ENCODE peak calls at places on chromosomes 5 and 9, in four cellular contexts. A is fibroblast of pulmonary artery, W is psoas muscle, U is lung. O is an unnamed sample.

GRCh38 chr9:38414040-38414723 is 10.1 kb downstream of the IGFBPL1 start:
- DNase-seq in A (no peak), U (no peak), W (no peak), O (no peak)

GRCh38 chr5:167049771-167050567 is 1241.5 kb upstream of the WWC1 start:
- DNase-seq in A (no peak), U (no peak), W (no peak), O (peak; percentile 10)

GRCh38 chr5:175826980-175827379 is 44.4 kb upstream of the CPLX2 start:
- DNase-seq in U (no peak), A (no peak), W (no peak), O (no peak)

GRCh38 chr9:83062653-83063527 is at the start of gene RASEF:
- DNase-seq in U (peak; percentile 82), A (no peak), W (peak; percentile 39), O (no peak)

GRCh38 chr5:157602505-157602904 is 26.9 kb upstream of the ADAM19 start:
- DNase-seq in A (peak; percentile 12), W (no peak), U (no peak), O (no peak)

GRCh38 chr5:72092074-72092473 is 15.2 kb upstream of the MAP1B start:
- DNase-seq in W (no peak), A (no peak), U (no peak), O (no peak)

GRCh38 chr5:8457187-8458037 is 588.5 kb downstream of the MTRR start:
- DNase-seq in A (peak; percentile 99), W (peak; percentile 98), U (peak; percentile 92), O (peak; percentile 99)

GRCh38 chr9:90074319-90074962 is 469.6 kb downstream of the GADD45G start:
- DNase-seq in W (no peak), U (no peak), A (no peak), O (no peak)

GRCh38 chr5:82259172-82259800 is 18.9 kb downstream of the RPS23 start:
- DNase-seq in A (peak; percentile 56), U (no peak), W (no peak), O (peak; percentile 55)

GRCh38 chr5:669842-670395 is 23.2 kb downstream of the TPPP start:
- DNase-seq in A (no peak), U (no peak), W (peak; percentile 53), O (no peak)

GRCh38 chr5:14487101-14487895 is 94.3 kb upstream of the OTULINL start:
- DNase-seq in A (no peak), W (no peak), U (no peak), O (no peak)

GRCh38 chr5:176536132-176536901 is 885 bp downstream of the RNF44 start:
- DNase-seq in U (peak; percentile 83), W (peak; percentile 89), A (peak; percentile 79), O (peak; percentile 76)

GRCh38 chr5:52878671-52879070 is 91.0 kb downstream of the ITGA1 start:
- DNase-seq in W (no peak), A (peak; percentile 64), U (no peak), O (peak; percentile 56)

GRCh38 chr9:4334439-4334838 is 34.6 kb upstream of the GLIS3 start:
- DNase-seq in U (peak; percentile 83), W (peak; percentile 48), A (peak; percentile 54), O (peak; percentile 25)

GRCh38 chr5:168852329-168852728 is 273.2 kb upstream of the PANK3 start:
- DNase-seq in A (no peak), W (no peak), U (no peak), O (no peak)

GRCh38 chr5:54593809-54594208 is 76.2 kb downstream of the SNX18 start:
- DNase-seq in A (no peak), W (no peak), U (no peak), O (no peak)

GRCh38 chr5:57779383-57780223 is 297.0 kb upstream of the ACTBL2 start:
- DNase-seq in W (no peak), A (peak; percentile 86), U (peak; percentile 32), O (peak; percentile 86)

GRCh38 chr5:96293966-96294886 is 138.8 kb downstream of the PCSK1 start:
- DNase-seq in A (no peak), U (no peak), W (no peak), O (peak; percentile 13)

GRCh38 chr9:107922246-107922645 is 432.7 kb upstream of the KLF4 start:
- DNase-seq in A (no peak), U (no peak), W (no peak), O (no peak)

GRCh38 chr5:98927988-98928801 is 612 bp downstream of the CHD1 start:
- DNase-seq in A (peak; percentile 61), U (peak; percentile 57), W (peak; percentile 77), O (peak; percentile 76)

GRCh38 chr9:1201262-1201661 is 151.1 kb downstream of the DMRT2 start:
- DNase-seq in A (no peak), U (no peak), W (no peak), O (no peak)

GRCh38 chr9:134355561-134356278 is 29.5 kb downstream of the RXRA start:
- DNase-seq in U (peak; percentile 74), A (no peak), W (no peak), O (no peak)

GRCh38 chr5:155126573-155126972 is 113.0 kb downstream of the KIF4B start:
- DNase-seq in U (no peak), A (no peak), W (no peak), O (no peak)

GRCh38 chr9:87529666-87530065 is 32.0 kb downstream of the DAPK1 start:
- DNase-seq in W (no peak), A (no peak), U (no peak), O (no peak)

GRCh38 chr5:130164966-130165365 is 260.7 kb downstream of the CHSY3 start:
- DNase-seq in A (peak; percentile 85), W (no peak), U (no peak), O (peak; percentile 77)

GRCh38 chr9:93900971-93901861 is 53.9 kb downstream of the BARX1 start:
- DNase-seq in A (no peak), U (no peak), W (peak; percentile 32), O (no peak)

GRCh38 chr5:157942595-157942994 is 83.7 kb upstream of the CLINT1 start:
- DNase-seq in A (no peak), U (no peak), W (no peak), O (no peak)

GRCh38 chr5:36570268-36570667 is 36.1 kb upstream of the SLC1A3 start:
- DNase-seq in A (peak; percentile 86), U (no peak), W (no peak), O (peak; percentile 55)

GRCh38 chr9:656918-657583 is 184.4 kb upstream of the DMRT1 start:
- DNase-seq in A (no peak), W (no peak), U (no peak), O (no peak)

GRCh38 chr9:87113892-87114291 is 166.6 kb upstream of the GAS1 start:
- DNase-seq in U (no peak), A (no peak), W (no peak), O (no peak)

GRCh38 chr5:13941468-13941867 is 3.0 kb downstream of the DNAH5 start:
- DNase-seq in A (no peak), U (no peak), W (no peak), O (no peak)

GRCh38 chr5:130643321-130643720 is 521.7 kb downstream of the HINT1 start:
- DNase-seq in U (no peak), A (no peak), W (no peak), O (no peak)

DNA sequence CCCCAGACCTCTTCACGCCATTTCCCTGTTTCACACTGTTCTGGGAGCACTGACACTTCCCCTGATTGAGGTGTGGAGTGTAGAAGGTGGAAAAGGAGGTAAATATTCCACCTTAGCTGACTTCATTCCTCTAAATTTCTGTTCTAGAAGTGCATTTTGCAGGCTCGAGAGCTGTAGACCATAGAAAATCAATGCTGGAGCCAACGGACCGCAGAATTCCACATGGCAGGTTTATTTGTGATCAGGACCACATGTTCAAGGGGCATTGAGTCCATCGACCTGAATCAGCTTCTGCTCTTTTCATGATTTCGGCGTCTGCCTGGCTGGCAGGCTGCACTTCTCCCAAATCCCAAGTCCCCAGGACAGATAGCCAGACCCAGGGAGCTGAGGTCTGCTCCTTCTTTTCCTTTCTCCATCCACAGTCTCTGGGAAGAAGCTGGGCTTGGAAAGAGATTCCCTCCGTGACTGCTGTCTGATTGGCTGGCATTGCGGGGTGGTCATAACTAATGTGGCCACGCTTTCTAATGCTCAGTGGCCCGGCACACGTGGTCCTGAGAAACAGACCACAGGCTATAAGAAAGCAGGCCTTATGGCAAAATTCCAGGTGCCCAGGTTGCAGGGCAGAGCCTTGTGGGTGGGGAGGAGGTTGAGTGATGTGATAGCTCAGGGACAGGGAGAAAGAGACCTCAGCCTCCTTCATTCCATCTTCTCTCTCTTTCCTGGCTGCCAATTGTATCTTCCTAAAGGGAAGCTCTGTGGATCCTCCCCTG is 5.3 kb upstream of the SH3PXD2B start:
- DNase-seq in W (no peak), U (no peak), A (no peak), O (no peak)
- H3K4me3 ChIP-seq in W (no peak overlapping the region), U (no peak overlapping the region), A (no peak overlapping the region), O (no peak overlapping the region)

DNA sequence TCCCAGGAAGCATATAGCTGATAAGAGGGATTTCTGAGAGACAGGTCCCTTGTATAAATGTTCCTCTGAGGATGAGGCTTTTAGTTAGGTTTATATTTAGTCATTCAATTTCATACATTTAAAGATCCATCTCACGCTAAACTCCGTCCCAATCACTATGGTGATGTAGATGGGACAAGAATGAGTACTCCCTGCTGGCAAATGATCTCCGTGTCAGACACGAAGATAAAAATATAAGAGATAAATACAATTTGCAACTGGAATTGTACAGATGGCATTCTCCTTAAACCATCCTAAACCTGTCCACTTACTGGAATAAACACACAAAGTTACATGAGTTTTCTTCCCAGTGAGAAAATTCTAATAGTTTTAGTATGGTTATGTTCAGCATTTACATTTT is 233.0 kb downstream of the PRR16 start:
- DNase-seq in W (no peak), U (no peak), A (no peak), O (no peak)
- H3K4me3 ChIP-seq in W (no peak overlapping the region), U (no peak overlapping the region), A (no peak overlapping the region), O (no peak overlapping the region)

DNA sequence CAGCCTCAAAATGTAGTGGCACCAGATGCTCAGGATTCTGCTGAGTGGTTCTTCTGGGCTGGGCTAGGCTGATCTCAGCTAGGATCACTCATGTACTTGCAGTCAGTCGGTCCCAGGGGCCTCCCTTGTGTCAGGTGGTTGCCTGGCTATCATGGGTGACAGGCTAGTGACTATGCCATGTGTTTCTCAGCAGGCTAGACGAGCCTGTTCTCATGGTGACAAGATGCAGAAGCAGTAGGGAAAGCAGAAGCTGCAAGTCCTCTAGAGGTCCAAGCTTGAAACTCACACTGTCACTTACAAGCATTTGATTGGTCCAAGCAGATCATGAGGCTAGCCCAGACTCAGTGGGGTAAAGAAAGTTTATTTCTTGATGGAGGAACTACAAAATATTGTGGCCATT is 15.2 kb upstream of the KCNMB1 start:
- DNase-seq in A (no peak), U (no peak), W (no peak), O (no peak)
- H3K4me3 ChIP-seq in A (no peak overlapping the region), U (no peak overlapping the region), W (no peak overlapping the region), O (no peak overlapping the region)

GRCh38 chr9:136711751-136712689 is at the start of gene DIPK1B:
- DNase-seq in U (no peak), A (no peak), W (no peak), O (no peak)

GRCh38 chr9:136712690-136713554 is 550 bp downstream of the DIPK1B start:
- DNase-seq in A (no peak), U (no peak), W (no peak), O (no peak)

GRCh38 chr9:136714096-136714875 is 1.9 kb downstream of the DIPK1B start:
- DNase-seq in U (no peak), W (peak; percentile 68), A (peak; percentile 64), O (peak; percentile 46)

GRCh38 chr9:136714876-136715239 is 2.5 kb downstream of the DIPK1B start:
- DNase-seq in A (no peak), U (no peak), W (no peak), O (no peak)

DNA sequence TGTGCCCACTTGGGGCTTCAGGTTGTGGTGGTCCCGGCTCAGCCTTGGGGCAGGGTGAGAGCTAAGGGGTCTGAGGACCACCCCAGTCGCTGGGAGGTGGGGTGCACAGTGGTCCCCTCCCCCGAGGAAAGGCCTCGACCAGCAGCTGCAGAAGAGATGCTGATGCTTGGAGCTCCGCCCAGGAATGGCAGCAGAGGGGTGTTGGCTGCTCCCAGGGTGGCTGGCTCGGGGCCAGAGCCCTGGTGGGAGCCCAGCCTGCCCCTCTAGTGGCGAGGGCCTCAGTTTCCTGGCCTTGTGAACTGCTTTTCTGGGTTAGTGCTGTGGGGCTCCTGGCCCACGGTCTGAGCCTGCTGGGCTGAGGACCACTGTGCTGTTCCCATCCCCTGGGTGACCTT is 1.2 kb downstream of the DIPK1B start:
- DNase-seq in W (no peak), A (no peak), U (no peak), O (no peak)
- H3K4me3 ChIP-seq in W (peak overlapping the region; percentile 55), A (peak overlapping the region; percentile 64), U (no peak overlapping the region), O (peak overlapping the region; percentile 54)

O was measured in cardiac fibroblast.